ENCODE peak calls at places on chromosomes 3 and 15, in six cellular contexts. L is H1, Q is SK-N-SH, M is HCT116, J is HepG2, K is K562. W is an unnamed sample.

GRCh38 chr15:58616171-58616570 is 133.3 kb downstream of the ADAM10 start:
- DNase-seq in L (no peak), Q (no peak), M (no peak), J (no peak), K (no peak), W (no peak)

GRCh38 chr3:51340311-51340829 is 44.7 kb upstream of the MANF start:
- DNase-seq in L (no peak), Q (no peak), M (peak), J (peak), K (no peak), W (no peak)

GRCh38 chr15:38080651-38081271 is 146.3 kb downstream of the TMCO5A start:
- DNase-seq in L (no peak), Q (no peak), M (no peak), J (no peak), K (no peak), W (no peak)

GRCh38 chr15:89342840-89343239 is 8.2 kb upstream of the POLG start:
- DNase-seq in L (no peak), Q (no peak), M (no peak), J (no peak), K (no peak), W (no peak)

GRCh38 chr15:45449878-45450277 is 71.5 kb upstream of the GATM start:
- DNase-seq in L (no peak), Q (no peak), M (no peak), J (no peak), K (no peak), W (no peak)

GRCh38 chr15:37581866-37582532 is 352.4 kb upstream of the TMCO5A start:
- DNase-seq in L (no peak), Q (no peak), M (no peak), J (no peak), K (no peak), W (no peak)

GRCh38 chr15:76349301-76350070 is 12.9 kb downstream of the ISL2 start:
- DNase-seq in L (no peak), Q (no peak), M (no peak), J (no peak), K (no peak), W (no peak)

GRCh38 chr3:169841171-169841570 is 28.5 kb upstream of the LRRC34 start:
- DNase-seq in L (no peak), Q (no peak), M (no peak), J (no peak), K (no peak), W (no peak)

GRCh38 chr15:24819680-24820079 is 135.1 kb upstream of the SNRPN start:
- DNase-seq in L (peak), Q (no peak), M (no peak), J (no peak), K (no peak), W (no peak)

GRCh38 chr3:147735662-147736061 is 326.5 kb downstream of the ZIC1 start:
- DNase-seq in L (no peak), Q (no peak), M (no peak), J (no peak), K (no peak), W (no peak)

GRCh38 chr3:16053794-16054193 is 120.7 kb upstream of the GALNT15 start:
- DNase-seq in L (no peak), Q (no peak), M (no peak), J (no peak), K (no peak), W (no peak)

GRCh38 chr15:52503788-52504496 is 24.7 kb downstream of the MYO5A start:
- DNase-seq in L (no peak), Q (no peak), M (no peak), J (no peak), K (peak), W (no peak)

GRCh38 chr15:75063338-75063737 is 39.9 kb downstream of the PPCDC start:
- DNase-seq in L (no peak), Q (no peak), M (no peak), J (no peak), K (no peak), W (no peak)

GRCh38 chr3:127036209-127037020 is 53.5 kb downstream of the PLXNA1 start:
- DNase-seq in L (no peak), Q (no peak), M (no peak), J (no peak), K (peak), W (no peak)

GRCh38 chr3:28077566-28077965 is 163.9 kb upstream of the CMC1 start:
- DNase-seq in L (peak), Q (no peak), M (peak), J (peak), K (no peak), W (no peak)
- TF ChIP-seq JUND in L (no peak), Q (no peak), M (no peak), J (no peak), K (no peak), W (no peak)

DNA sequence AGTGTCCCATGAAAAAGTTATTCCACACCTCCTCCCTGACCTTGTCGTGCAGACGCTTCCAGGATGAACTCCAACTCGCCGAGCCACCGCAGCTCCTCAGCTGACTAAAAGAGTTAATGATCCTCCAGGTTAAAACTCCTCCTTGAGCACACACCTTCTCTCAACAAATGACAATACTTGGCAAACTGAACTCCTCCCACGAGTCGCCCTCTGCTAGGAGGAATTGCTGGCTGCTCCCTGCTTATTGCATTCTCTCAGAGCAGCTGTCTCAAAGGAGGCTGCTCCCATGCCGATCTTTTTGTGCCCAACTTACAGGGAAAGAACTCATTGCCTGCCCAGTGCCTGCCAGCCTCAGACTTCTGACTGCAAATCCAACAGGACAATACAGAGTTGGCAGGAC is at the start of gene ATP13A4:
- DNase-seq in L (no peak), Q (no peak), M (no peak), J (no peak), K (no peak), W (peak)
- TF ChIP-seq JUND in L (no peak), Q (no peak), M (no peak), J (no peak), K (no peak), W (no peak)

GRCh38 chr3:149831321-149831720 is 18.3 kb downstream of the RNF13 start:
- DNase-seq in L (no peak), Q (no peak), M (no peak), J (no peak), K (no peak), W (no peak)

GRCh38 chr3:149828390-149828789 is 15.4 kb downstream of the RNF13 start:
- DNase-seq in L (no peak), Q (no peak), M (no peak), J (no peak), K (no peak), W (no peak)

GRCh38 chr3:149830902-149831301 is 17.9 kb downstream of the RNF13 start:
- DNase-seq in L (no peak), Q (no peak), M (no peak), J (no peak), K (no peak), W (no peak)

GRCh38 chr3:149833241-149833640 is 20.2 kb downstream of the RNF13 start:
- DNase-seq in L (no peak), Q (no peak), M (no peak), J (no peak), K (no peak), W (no peak)

DNA sequence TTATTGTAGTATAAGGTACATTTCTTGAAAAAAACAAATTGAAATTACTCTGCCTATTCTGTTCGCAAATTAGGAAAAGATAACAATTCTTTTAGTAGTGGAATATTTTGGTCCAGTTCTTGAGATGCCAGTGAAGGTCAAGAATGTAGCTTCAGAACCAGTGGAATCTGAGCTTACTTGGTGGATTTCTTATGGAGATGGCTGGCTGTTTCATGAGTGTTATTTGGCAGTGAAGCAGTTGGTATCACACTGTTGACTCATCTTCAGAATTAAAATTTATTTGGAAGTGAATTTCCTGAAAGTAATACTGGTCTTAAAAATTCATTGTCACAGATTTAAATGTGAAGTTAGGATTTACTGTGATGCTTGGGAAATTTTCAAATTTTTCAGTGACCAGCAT is 19.1 kb downstream of the RNF13 start:
- DNase-seq in L (no peak), Q (no peak), M (no peak), J (no peak), K (no peak), W (no peak)
- TF ChIP-seq JUND in L (no peak), Q (no peak), M (no peak), J (no peak), K (no peak), W (no peak)

DNA sequence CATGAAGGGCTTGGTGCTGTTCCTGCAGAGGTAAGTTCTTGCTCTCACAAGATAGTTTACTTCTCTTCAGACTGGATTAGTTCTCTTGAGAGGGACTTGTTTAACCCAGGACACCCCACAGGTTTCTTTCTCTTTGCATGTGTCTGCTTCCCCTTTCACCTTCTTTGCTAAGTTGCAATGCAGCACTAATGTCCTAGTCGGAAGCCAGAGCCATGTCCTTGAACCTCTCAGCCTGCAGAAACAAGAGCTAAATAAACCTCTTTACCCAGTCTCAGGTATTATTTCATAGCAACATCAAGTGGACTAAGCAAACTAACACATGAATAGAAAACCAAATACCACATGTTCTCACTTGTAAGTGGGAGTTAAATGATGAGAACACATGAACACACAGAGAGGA is 915.2 kb downstream of the NSUN3 start:
- DNase-seq in L (no peak), Q (no peak), M (no peak), J (no peak), K (no peak), W (no peak)
- TF ChIP-seq JUND in L (no peak), Q (no peak), M (no peak), J (no peak), K (no peak), W (no peak)

GRCh38 chr3:75395601-75396315 is 268.4 kb upstream of the FRG2C start:
- DNase-seq in L (no peak), Q (no peak), M (no peak), J (no peak), K (no peak), W (no peak)

DNA sequence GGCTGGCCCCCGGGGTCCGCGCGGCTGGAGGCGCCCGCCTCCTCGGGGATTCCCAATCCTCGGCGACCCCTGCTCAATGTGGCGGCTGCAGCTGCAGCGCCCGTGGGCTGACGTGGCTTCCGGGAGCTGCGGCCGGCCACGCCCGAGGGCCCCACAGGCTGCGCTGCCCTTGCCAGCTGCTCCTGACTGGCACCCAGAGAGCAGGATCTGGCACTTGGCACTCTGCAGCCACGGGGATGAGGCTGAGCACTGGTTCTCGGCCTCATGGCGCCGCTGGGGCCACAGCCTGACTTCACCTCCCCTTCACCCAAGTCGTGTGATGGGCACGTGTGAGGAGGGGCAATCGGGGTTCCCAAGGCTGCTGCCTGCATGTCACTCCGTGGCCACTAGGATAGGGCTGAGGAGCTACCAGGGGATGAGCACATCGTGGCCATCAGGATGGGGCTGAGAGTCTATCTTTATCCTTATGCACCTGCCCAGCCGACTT is 267.8 kb upstream of the FRG2C start:
- DNase-seq in L (no peak), Q (peak), M (no peak), J (no peak), K (no peak), W (no peak)
- TF ChIP-seq JUND in L (no peak), Q (no peak), M (no peak), J (no peak), K (no peak), W (no peak)